ENCODE peak calls at places on chromosomes 3 and 15, in four cellular contexts. One of them, this sample, is unnamed. For H3K9me3, the result is how much of the 10 kb centered on the place peaks cover.

GRCh38 chr3:142976621-142977398 is 13.3 kb upstream of the PAQR9 start:
- DNase-seq in HepG2: peak
- DNase-seq in mesenchymal stem cell: peak
- DNase-seq in hepatocyte: peak
- DNase-seq in this sample: peak

GRCh38 chr3:12143949-12144504 is 14.7 kb downstream of the TIMP4 start:
- DNase-seq in HepG2: no peak
- DNase-seq in mesenchymal stem cell: peak
- DNase-seq in hepatocyte: peak
- DNase-seq in this sample: peak

GRCh38 chr3:100710355-100711198 is 1.3 kb downstream of the TFG start:
- DNase-seq in HepG2: peak
- DNase-seq in mesenchymal stem cell: peak
- DNase-seq in hepatocyte: peak
- DNase-seq in this sample: peak

GRCh38 chr15:40016224-40016865 is 22.6 kb downstream of the SRP14 start:
- DNase-seq in hepatocyte: no peak
- DNase-seq in HepG2: no peak
- DNase-seq in mesenchymal stem cell: no peak
- DNase-seq in this sample: no peak

GRCh38 chr3:126422121-126422520 is 27.4 kb downstream of the CFAP100 start:
- DNase-seq in hepatocyte: no peak
- DNase-seq in mesenchymal stem cell: no peak
- DNase-seq in HepG2: no peak
- DNase-seq in this sample: peak

GRCh38 chr3:46692566-46692983 is 904 bp downstream of the ALS2CL start:
- DNase-seq in HepG2: no peak
- DNase-seq in hepatocyte: peak
- DNase-seq in mesenchymal stem cell: no peak
- DNase-seq in this sample: no peak

GRCh38 chr3:194300392-194300758 is 50.8 kb downstream of the CPN2 start:
- DNase-seq in HepG2: peak
- DNase-seq in hepatocyte: peak
- DNase-seq in mesenchymal stem cell: peak
- DNase-seq in this sample: peak

GRCh38 chr3:155244206-155244605 is 49.3 kb downstream of the STRIT1 start:
- DNase-seq in mesenchymal stem cell: peak
- DNase-seq in HepG2: no peak
- DNase-seq in hepatocyte: no peak
- DNase-seq in this sample: no peak

GRCh38 chr3:10371167-10371566 is 50.3 kb upstream of the SEC13 start:
- DNase-seq in hepatocyte: no peak
- DNase-seq in HepG2: no peak
- DNase-seq in mesenchymal stem cell: peak
- DNase-seq in this sample: no peak

GRCh38 chr3:27641271-27641670 is 80.9 kb downstream of the EOMES start:
- DNase-seq in hepatocyte: no peak
- DNase-seq in mesenchymal stem cell: no peak
- DNase-seq in HepG2: no peak
- DNase-seq in this sample: no peak

GRCh38 chr3:38726751-38727150 is 77.3 kb upstream of the SCN5A start:
- DNase-seq in HepG2: no peak
- DNase-seq in mesenchymal stem cell: no peak
- DNase-seq in hepatocyte: no peak
- DNase-seq in this sample: no peak

GRCh38 chr15:60679256-60679655 is 200.3 kb upstream of the ICE2 start:
- DNase-seq in mesenchymal stem cell: peak
- DNase-seq in hepatocyte: no peak
- DNase-seq in HepG2: no peak
- DNase-seq in this sample: no peak

GRCh38 chr15:45333550-45333949 is 44.8 kb downstream of the GATM start:
- DNase-seq in hepatocyte: peak
- DNase-seq in HepG2: peak
- DNase-seq in mesenchymal stem cell: peak
- DNase-seq in this sample: peak

GRCh38 chr15:78681306-78682012 is 40.4 kb upstream of the CHRNB4 start:
- DNase-seq in mesenchymal stem cell: no peak
- DNase-seq in hepatocyte: no peak
- DNase-seq in HepG2: no peak
- DNase-seq in this sample: peak

GRCh38 chr3:189322339-189322738 is 150.6 kb downstream of the TPRG1 start:
- DNase-seq in hepatocyte: no peak
- DNase-seq in HepG2: no peak
- DNase-seq in mesenchymal stem cell: no peak
- DNase-seq in this sample: no peak

GRCh38 chr3:30222436-30222835 is 384.0 kb upstream of the TGFBR2 start:
- DNase-seq in HepG2: no peak
- DNase-seq in mesenchymal stem cell: no peak
- DNase-seq in hepatocyte: no peak
- DNase-seq in this sample: no peak

GRCh38 chr3:142165194-142165593 is 15.8 kb upstream of the TFDP2 start:
- DNase-seq in HepG2: no peak
- DNase-seq in mesenchymal stem cell: no peak
- DNase-seq in hepatocyte: no peak
- DNase-seq in this sample: peak

GRCh38 chr3:184952671-184953070 is 140.7 kb downstream of the VPS8 start:
- DNase-seq in hepatocyte: no peak
- DNase-seq in HepG2: no peak
- DNase-seq in mesenchymal stem cell: peak
- DNase-seq in this sample: no peak

DNA sequence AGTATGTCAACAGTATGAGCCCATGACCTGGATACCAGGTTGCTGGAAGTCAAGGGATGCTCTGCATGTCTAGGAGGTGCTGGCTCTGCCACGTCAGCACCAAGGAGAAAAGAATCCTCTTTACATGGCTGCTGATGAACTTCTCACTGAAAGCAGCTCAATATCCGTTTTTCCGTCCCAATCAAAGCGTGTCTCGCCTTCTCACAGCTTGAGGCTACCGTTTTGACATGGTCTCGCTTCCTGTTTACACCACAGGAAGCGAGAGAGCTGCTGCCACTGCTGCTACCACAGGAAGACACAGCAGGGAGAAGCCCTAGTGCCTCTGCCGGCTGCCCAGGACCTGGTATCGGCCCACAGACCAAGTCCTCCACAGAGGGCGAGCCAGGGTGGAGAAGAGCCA is 27.3 kb downstream of the STARD5 start:
- DNase-seq in hepatocyte: no peak
- DNase-seq in mesenchymal stem cell: peak
- DNase-seq in HepG2: no peak
- DNase-seq in this sample: no peak
- H3K4me3 ChIP-seq in hepatocyte: no peak
- H3K4me3 ChIP-seq in mesenchymal stem cell: no peak
- H3K4me3 ChIP-seq in HepG2: no peak
- H3K4me3 ChIP-seq in this sample: no peak

GRCh38 chr3:187208159-187208558 is 10.9 kb downstream of the RTP1 start:
- DNase-seq in hepatocyte: peak
- DNase-seq in mesenchymal stem cell: no peak
- DNase-seq in HepG2: no peak
- DNase-seq in this sample: no peak
- H3K4me2 ChIP-seq in hepatocyte: no peak
- H3K4me2 ChIP-seq in mesenchymal stem cell: no peak
- H3K4me2 ChIP-seq in HepG2: no peak
- H3K4me2 ChIP-seq in this sample: peak

DNA sequence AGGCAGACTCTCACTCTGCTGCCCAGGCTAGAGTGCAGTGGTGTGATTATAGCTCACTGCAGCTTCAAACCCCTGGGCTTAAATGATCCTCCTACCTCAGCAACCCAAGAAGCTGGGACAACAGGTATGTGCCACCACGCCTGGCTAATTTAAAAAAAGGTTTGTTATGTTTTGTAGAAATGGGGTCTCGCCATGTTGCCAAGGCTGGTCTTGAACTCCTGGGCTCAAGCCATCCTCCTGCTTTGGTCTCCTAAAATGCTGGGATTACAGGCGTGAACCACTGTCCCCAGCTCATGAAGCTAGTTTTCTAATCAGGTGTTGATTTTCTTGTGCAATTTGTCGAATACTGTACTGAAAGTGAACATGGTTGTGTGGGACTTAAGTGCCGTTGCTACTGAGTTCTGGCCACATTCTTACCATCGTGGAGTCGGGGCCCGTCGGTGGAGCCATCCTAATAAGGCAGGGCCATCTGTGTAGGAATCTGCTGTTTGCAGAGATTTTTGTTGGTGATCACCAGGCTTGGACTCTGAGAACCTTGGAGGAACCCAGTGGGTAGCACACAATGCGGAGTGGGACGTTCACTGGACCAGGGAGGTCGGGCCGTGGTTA is 193.2 kb downstream of the GOLGA6L6 start:
- DNase-seq in HepG2: no peak
- DNase-seq in mesenchymal stem cell: no peak
- DNase-seq in hepatocyte: peak
- DNase-seq in this sample: peak
- H3K9me3 ChIP-seq in HepG2: under half
- H3K9me3 ChIP-seq in mesenchymal stem cell: under half
- H3K9me3 ChIP-seq in hepatocyte: half or more
- H3K9me3 ChIP-seq in this sample: under half

GRCh38 chr3:191255156-191255555 is 56.1 kb downstream of the OSTN start:
- DNase-seq in mesenchymal stem cell: no peak
- DNase-seq in HepG2: no peak
- DNase-seq in hepatocyte: no peak
- DNase-seq in this sample: no peak

GRCh38 chr3:191256405-191256804 is 57.4 kb downstream of the OSTN start:
- DNase-seq in hepatocyte: no peak
- DNase-seq in HepG2: no peak
- DNase-seq in mesenchymal stem cell: no peak
- DNase-seq in this sample: no peak

GRCh38 chr3:191254098-191254873 is 55.2 kb downstream of the OSTN start:
- DNase-seq in hepatocyte: no peak
- DNase-seq in HepG2: no peak
- DNase-seq in mesenchymal stem cell: peak
- DNase-seq in this sample: no peak

GRCh38 chr3:191257286-191257685 is 58.2 kb downstream of the OSTN start:
- DNase-seq in mesenchymal stem cell: no peak
- DNase-seq in hepatocyte: no peak
- DNase-seq in HepG2: no peak
- DNase-seq in this sample: no peak

GRCh38 chr3:191253089-191253799 is 54.2 kb downstream of the OSTN start:
- DNase-seq in hepatocyte: no peak
- DNase-seq in HepG2: no peak
- DNase-seq in mesenchymal stem cell: no peak
- DNase-seq in this sample: no peak
- H3K4me3 ChIP-seq in hepatocyte: no peak
- H3K4me3 ChIP-seq in HepG2: no peak
- H3K4me3 ChIP-seq in mesenchymal stem cell: no peak
- H3K4me3 ChIP-seq in this sample: no peak